ENCODE peak calls at places on chromosomes 2 and 18, in ten cellular contexts. One of them, this sample, is unnamed.

GRCh38 chr2:61074100-61074499 is 8.4 kb downstream of the SANBR start:
- DNase-seq in endothelial cell: no peak
- DNase-seq in NCI-H774: no peak
- DNase-seq in dermis blood vessel endothelial cell: no peak
- DNase-seq in stimulated activated CD4-positive, alpha-beta T cell treated with anti-CD3 and anti-CD28 coated beads, Interleukin-2, amount 100 ng/mL, for 48 hours: no peak
- DNase-seq in GM23248: no peak
- DNase-seq in foreskin fibroblast: no peak
- DNase-seq in NCI-H187 treated with DMSO at 0.1 percent for 48 hours: no peak
- DNase-seq in tibial nerve: no peak
- DNase-seq in MV-4-11: peak
- DNase-seq in this sample: no peak

GRCh38 chr2:131418625-131419024 is 54.7 kb upstream of the RAB6D start:
- DNase-seq in dermis blood vessel endothelial cell: no peak
- DNase-seq in GM23248: no peak
- DNase-seq in stimulated activated CD4-positive, alpha-beta T cell treated with anti-CD3 and anti-CD28 coated beads, Interleukin-2, amount 100 ng/mL, for 48 hours: no peak
- DNase-seq in tibial nerve: no peak
- DNase-seq in endothelial cell: no peak
- DNase-seq in MV-4-11: no peak
- DNase-seq in NCI-H187 treated with DMSO at 0.1 percent for 48 hours: no peak
- DNase-seq in NCI-H774: no peak
- DNase-seq in foreskin fibroblast: no peak
- DNase-seq in this sample: no peak

GRCh38 chr2:240585101-240585500 is 1.4 kb upstream of the CAPN10 start:
- DNase-seq in stimulated activated CD4-positive, alpha-beta T cell treated with anti-CD3 and anti-CD28 coated beads, Interleukin-2, amount 100 ng/mL, for 48 hours: no peak
- DNase-seq in foreskin fibroblast: no peak
- DNase-seq in endothelial cell: no peak
- DNase-seq in dermis blood vessel endothelial cell: no peak
- DNase-seq in tibial nerve: no peak
- DNase-seq in MV-4-11: no peak
- DNase-seq in NCI-H187 treated with DMSO at 0.1 percent for 48 hours: no peak
- DNase-seq in NCI-H774: no peak
- DNase-seq in GM23248: peak
- DNase-seq in this sample: no peak

GRCh38 chr2:152571035-152571766 is 146.1 kb downstream of the PRPF40A start:
- DNase-seq in NCI-H187 treated with DMSO at 0.1 percent for 48 hours: no peak
- DNase-seq in GM23248: peak
- DNase-seq in stimulated activated CD4-positive, alpha-beta T cell treated with anti-CD3 and anti-CD28 coated beads, Interleukin-2, amount 100 ng/mL, for 48 hours: no peak
- DNase-seq in MV-4-11: no peak
- DNase-seq in endothelial cell: no peak
- DNase-seq in dermis blood vessel endothelial cell: no peak
- DNase-seq in NCI-H774: no peak
- DNase-seq in tibial nerve: no peak
- DNase-seq in foreskin fibroblast: peak
- DNase-seq in this sample: no peak

GRCh38 chr2:232492963-232493700 is 5.5 kb upstream of the ECEL1 start:
- DNase-seq in endothelial cell: no peak
- DNase-seq in dermis blood vessel endothelial cell: no peak
- DNase-seq in tibial nerve: no peak
- DNase-seq in GM23248: no peak
- DNase-seq in stimulated activated CD4-positive, alpha-beta T cell treated with anti-CD3 and anti-CD28 coated beads, Interleukin-2, amount 100 ng/mL, for 48 hours: no peak
- DNase-seq in NCI-H187 treated with DMSO at 0.1 percent for 48 hours: no peak
- DNase-seq in MV-4-11: no peak
- DNase-seq in NCI-H774: no peak
- DNase-seq in foreskin fibroblast: no peak
- DNase-seq in this sample: no peak

GRCh38 chr2:88342749-88343148 is 109.7 kb downstream of the FOXI3 start:
- DNase-seq in NCI-H774: no peak
- DNase-seq in endothelial cell: no peak
- DNase-seq in dermis blood vessel endothelial cell: no peak
- DNase-seq in NCI-H187 treated with DMSO at 0.1 percent for 48 hours: no peak
- DNase-seq in stimulated activated CD4-positive, alpha-beta T cell treated with anti-CD3 and anti-CD28 coated beads, Interleukin-2, amount 100 ng/mL, for 48 hours: no peak
- DNase-seq in tibial nerve: no peak
- DNase-seq in foreskin fibroblast: no peak
- DNase-seq in MV-4-11: no peak
- DNase-seq in GM23248: no peak
- DNase-seq in this sample: no peak

GRCh38 chr18:74083071-74083954 is 64.3 kb downstream of the FBXO15 start:
- DNase-seq in NCI-H187 treated with DMSO at 0.1 percent for 48 hours: no peak
- DNase-seq in tibial nerve: no peak
- DNase-seq in dermis blood vessel endothelial cell: peak
- DNase-seq in stimulated activated CD4-positive, alpha-beta T cell treated with anti-CD3 and anti-CD28 coated beads, Interleukin-2, amount 100 ng/mL, for 48 hours: peak
- DNase-seq in MV-4-11: no peak
- DNase-seq in NCI-H774: no peak
- DNase-seq in GM23248: no peak
- DNase-seq in foreskin fibroblast: peak
- DNase-seq in endothelial cell: no peak
- DNase-seq in this sample: no peak

GRCh38 chr2:226649871-226650660 is 149.6 kb downstream of the IRS1 start:
- DNase-seq in NCI-H774: peak
- DNase-seq in foreskin fibroblast: peak
- DNase-seq in NCI-H187 treated with DMSO at 0.1 percent for 48 hours: no peak
- DNase-seq in tibial nerve: peak
- DNase-seq in stimulated activated CD4-positive, alpha-beta T cell treated with anti-CD3 and anti-CD28 coated beads, Interleukin-2, amount 100 ng/mL, for 48 hours: peak
- DNase-seq in MV-4-11: peak
- DNase-seq in endothelial cell: peak
- DNase-seq in dermis blood vessel endothelial cell: peak
- DNase-seq in GM23248: peak
- DNase-seq in this sample: peak

GRCh38 chr18:79882522-79883241 is 68.8 kb downstream of the SLC66A2 start:
- DNase-seq in tibial nerve: no peak
- DNase-seq in dermis blood vessel endothelial cell: no peak
- DNase-seq in endothelial cell: no peak
- DNase-seq in NCI-H187 treated with DMSO at 0.1 percent for 48 hours: no peak
- DNase-seq in MV-4-11: no peak
- DNase-seq in NCI-H774: no peak
- DNase-seq in stimulated activated CD4-positive, alpha-beta T cell treated with anti-CD3 and anti-CD28 coated beads, Interleukin-2, amount 100 ng/mL, for 48 hours: no peak
- DNase-seq in GM23248: no peak
- DNase-seq in foreskin fibroblast: no peak
- DNase-seq in this sample: no peak

GRCh38 chr2:163044116-163044515 is 205.5 kb upstream of the KCNH7 start:
- DNase-seq in GM23248: no peak
- DNase-seq in foreskin fibroblast: no peak
- DNase-seq in NCI-H187 treated with DMSO at 0.1 percent for 48 hours: no peak
- DNase-seq in tibial nerve: no peak
- DNase-seq in MV-4-11: no peak
- DNase-seq in endothelial cell: no peak
- DNase-seq in NCI-H774: peak
- DNase-seq in dermis blood vessel endothelial cell: no peak
- DNase-seq in stimulated activated CD4-positive, alpha-beta T cell treated with anti-CD3 and anti-CD28 coated beads, Interleukin-2, amount 100 ng/mL, for 48 hours: no peak
- DNase-seq in this sample: peak

GRCh38 chr2:197079832-197080555 is 153.5 kb upstream of the PGAP1 start:
- DNase-seq in endothelial cell: no peak
- DNase-seq in NCI-H187 treated with DMSO at 0.1 percent for 48 hours: no peak
- DNase-seq in foreskin fibroblast: peak
- DNase-seq in dermis blood vessel endothelial cell: peak
- DNase-seq in tibial nerve: no peak
- DNase-seq in NCI-H774: peak
- DNase-seq in GM23248: peak
- DNase-seq in MV-4-11: no peak
- DNase-seq in stimulated activated CD4-positive, alpha-beta T cell treated with anti-CD3 and anti-CD28 coated beads, Interleukin-2, amount 100 ng/mL, for 48 hours: no peak
- DNase-seq in this sample: no peak

GRCh38 chr2:62149708-62150107 is 46.2 kb upstream of the B3GNT2 start:
- DNase-seq in NCI-H187 treated with DMSO at 0.1 percent for 48 hours: no peak
- DNase-seq in MV-4-11: no peak
- DNase-seq in endothelial cell: no peak
- DNase-seq in NCI-H774: no peak
- DNase-seq in dermis blood vessel endothelial cell: peak
- DNase-seq in tibial nerve: no peak
- DNase-seq in foreskin fibroblast: peak
- DNase-seq in stimulated activated CD4-positive, alpha-beta T cell treated with anti-CD3 and anti-CD28 coated beads, Interleukin-2, amount 100 ng/mL, for 48 hours: no peak
- DNase-seq in GM23248: peak
- DNase-seq in this sample: no peak

GRCh38 chr2:96142217-96143113 is 2.8 kb downstream of the DUSP2 start:
- DNase-seq in foreskin fibroblast: no peak
- DNase-seq in tibial nerve: no peak
- DNase-seq in dermis blood vessel endothelial cell: no peak
- DNase-seq in NCI-H774: no peak
- DNase-seq in stimulated activated CD4-positive, alpha-beta T cell treated with anti-CD3 and anti-CD28 coated beads, Interleukin-2, amount 100 ng/mL, for 48 hours: no peak
- DNase-seq in NCI-H187 treated with DMSO at 0.1 percent for 48 hours: no peak
- DNase-seq in endothelial cell: no peak
- DNase-seq in MV-4-11: no peak
- DNase-seq in GM23248: no peak
- DNase-seq in this sample: peak

GRCh38 chr2:85663684-85664565 is 4.1 kb downstream of the SFTPB start:
- DNase-seq in foreskin fibroblast: no peak
- DNase-seq in NCI-H774: no peak
- DNase-seq in GM23248: no peak
- DNase-seq in tibial nerve: no peak
- DNase-seq in NCI-H187 treated with DMSO at 0.1 percent for 48 hours: no peak
- DNase-seq in dermis blood vessel endothelial cell: no peak
- DNase-seq in MV-4-11: no peak
- DNase-seq in endothelial cell: no peak
- DNase-seq in stimulated activated CD4-positive, alpha-beta T cell treated with anti-CD3 and anti-CD28 coated beads, Interleukin-2, amount 100 ng/mL, for 48 hours: no peak
- DNase-seq in this sample: no peak

GRCh38 chr18:34999734-35000397 is 41.3 kb upstream of the MAPRE2 start:
- DNase-seq in dermis blood vessel endothelial cell: no peak
- DNase-seq in GM23248: no peak
- DNase-seq in NCI-H774: no peak
- DNase-seq in MV-4-11: no peak
- DNase-seq in foreskin fibroblast: no peak
- DNase-seq in NCI-H187 treated with DMSO at 0.1 percent for 48 hours: no peak
- DNase-seq in endothelial cell: no peak
- DNase-seq in stimulated activated CD4-positive, alpha-beta T cell treated with anti-CD3 and anti-CD28 coated beads, Interleukin-2, amount 100 ng/mL, for 48 hours: no peak
- DNase-seq in tibial nerve: no peak
- DNase-seq in this sample: no peak

GRCh38 chr18:2083691-2084090 is 487.6 kb downstream of the METTL4 start:
- DNase-seq in NCI-H774: no peak
- DNase-seq in dermis blood vessel endothelial cell: no peak
- DNase-seq in NCI-H187 treated with DMSO at 0.1 percent for 48 hours: no peak
- DNase-seq in tibial nerve: no peak
- DNase-seq in stimulated activated CD4-positive, alpha-beta T cell treated with anti-CD3 and anti-CD28 coated beads, Interleukin-2, amount 100 ng/mL, for 48 hours: no peak
- DNase-seq in foreskin fibroblast: no peak
- DNase-seq in endothelial cell: peak
- DNase-seq in MV-4-11: peak
- DNase-seq in GM23248: no peak
- DNase-seq in this sample: peak

GRCh38 chr18:41829648-41830516 is 125.2 kb upstream of the PIK3C3 start:
- DNase-seq in stimulated activated CD4-positive, alpha-beta T cell treated with anti-CD3 and anti-CD28 coated beads, Interleukin-2, amount 100 ng/mL, for 48 hours: no peak
- DNase-seq in tibial nerve: no peak
- DNase-seq in GM23248: no peak
- DNase-seq in NCI-H187 treated with DMSO at 0.1 percent for 48 hours: no peak
- DNase-seq in MV-4-11: no peak
- DNase-seq in endothelial cell: no peak
- DNase-seq in dermis blood vessel endothelial cell: no peak
- DNase-seq in foreskin fibroblast: no peak
- DNase-seq in NCI-H774: no peak
- DNase-seq in this sample: peak

This sample was measured in SW480.